ENCODE peak calls at places on chromosomes 11 and 22, in ten cellular contexts. M is coronary artery; J is activated T-helper 9 cell treated with anti-CD3 and anti-CD28 coated beads, Interleukin-2, amount 50 U/mL, for 16 hours; V is stimulated activated CD4-positive, alpha-beta T cell treated with anti-CD3 and anti-CD28 coated beads, Interleukin-1b, Interleukin-23, amount 100 ng/mL, for 24 hours; B is hepatic stellate cell; X is tibial artery; F is NCI-H1417; Q is ACHN; D is erythroblast; O is NCI-H1048. N is an unnamed sample.

GRCh38 chr22:23591203-23591791 is 11.2 kb upstream of the IGLL1 start:
- DNase-seq in O (no peak), X (no peak), V (peak), J (peak), D (peak), F (peak), B (peak), M (no peak), Q (peak), N (peak)

GRCh38 chr11:46291441-46292143 is 14.1 kb downstream of the CREB3L1 start:
- DNase-seq in B (peak), M (no peak), J (no peak), O (no peak), D (no peak), X (no peak), V (no peak), F (no peak), Q (peak), N (no peak)

GRCh38 chr11:117385906-117386305 is 58.3 kb downstream of the CEP164 start:
- DNase-seq in O (no peak), M (no peak), J (no peak), F (no peak), V (no peak), D (no peak), Q (no peak), B (no peak), X (peak), N (no peak)

GRCh38 chr11:75265851-75266531 is 25.4 kb downstream of the TPBGL start:
- DNase-seq in V (no peak), X (peak), B (no peak), D (no peak), J (no peak), M (peak), F (no peak), Q (no peak), O (no peak), N (no peak)

GRCh38 chr11:43269229-43269928 is 42.4 kb upstream of the API5 start:
- DNase-seq in X (no peak), J (no peak), O (no peak), F (peak), V (no peak), M (no peak), B (no peak), D (no peak), Q (no peak), N (no peak)

GRCh38 chr22:47059701-47060161 is 297.3 kb downstream of the TBC1D22A start:
- DNase-seq in Q (no peak), V (no peak), D (no peak), O (no peak), M (no peak), X (no peak), F (no peak), B (no peak), J (no peak), N (no peak)

GRCh38 chr11:116738975-116739374 is 33.8 kb downstream of the BUD13 start:
- DNase-seq in M (no peak), F (no peak), B (no peak), J (no peak), V (no peak), D (no peak), X (no peak), Q (no peak), O (no peak), N (no peak)

GRCh38 chr22:37794376-37794775 is 13.4 kb upstream of the GCAT start:
- DNase-seq in Q (no peak), O (no peak), J (no peak), D (no peak), M (no peak), X (no peak), V (no peak), F (no peak), B (no peak), N (no peak)

GRCh38 chr11:6353367-6353987 is 33.2 kb upstream of the CAVIN3 start:
- DNase-seq in D (peak), Q (peak), J (peak), F (peak), X (peak), V (peak), B (peak), O (peak), M (peak), N (no peak)

GRCh38 chr11:9626778-9627394 is 37.0 kb upstream of the SWAP70 start:
- DNase-seq in Q (no peak), F (no peak), B (no peak), D (no peak), X (no peak), M (peak), V (no peak), O (no peak), J (no peak), N (no peak)

GRCh38 chr11:73729594-73730206 is 31.2 kb downstream of the RAB6A start:
- DNase-seq in X (no peak), Q (peak), M (no peak), J (no peak), F (peak), V (no peak), D (peak), O (no peak), B (no peak), N (no peak)

GRCh38 chr11:75196426-75196825 is 44.1 kb upstream of the TPBGL start:
- DNase-seq in D (no peak), O (no peak), X (peak), Q (no peak), M (no peak), V (no peak), B (no peak), F (no peak), J (no peak), N (no peak)

GRCh38 chr11:131877246-131877645 is 506.8 kb downstream of the NTM start:
- DNase-seq in Q (no peak), J (no peak), D (no peak), X (no peak), F (no peak), B (no peak), V (no peak), M (no peak), O (no peak), N (no peak)

GRCh38 chr22:46007848-46008261 is 30.9 kb upstream of the WNT7B start:
- DNase-seq in D (no peak), J (no peak), M (peak), Q (peak), B (peak), O (no peak), V (no peak), X (peak), F (peak), N (no peak)

GRCh38 chr11:65133724-65134123 is 595 bp downstream of the SYVN1 start:
- DNase-seq in Q (no peak), F (no peak), B (no peak), X (peak), V (no peak), D (peak), M (peak), O (no peak), J (no peak), N (no peak)

GRCh38 chr11:112590778-112591177 is 330.1 kb upstream of the PLET1 start:
- DNase-seq in J (no peak), B (no peak), V (no peak), O (no peak), F (no peak), Q (no peak), X (no peak), D (no peak), M (no peak), N (no peak)

GRCh38 chr22:17366830-17367229 is 2.4 kb upstream of the CECR2 start:
- DNase-seq in F (no peak), B (no peak), O (no peak), J (no peak), D (no peak), V (no peak), Q (peak), X (no peak), M (no peak), N (no peak)

GRCh38 chr11:123246749-123247497 is 51.9 kb upstream of the CLMP start:
- DNase-seq in F (peak), J (peak), V (peak), X (peak), B (peak), M (no peak), D (peak), O (peak), Q (peak), N (peak)

GRCh38 chr11:111063711-111064110 is 181.8 kb upstream of the POU2AF2 start:
- DNase-seq in F (peak), J (no peak), D (no peak), V (no peak), X (no peak), M (no peak), Q (no peak), O (no peak), B (peak), N (no peak)

GRCh38 chr11:103499710-103500340 is 390.6 kb downstream of the DYNC2H1 start:
- DNase-seq in V (no peak), J (no peak), M (no peak), Q (no peak), B (no peak), X (no peak), O (no peak), D (no peak), F (no peak), N (no peak)

GRCh38 chr11:70281114-70281729 is 10.7 kb downstream of the PPFIA1 start:
- DNase-seq in F (no peak), M (no peak), J (no peak), X (no peak), O (no peak), V (no peak), D (no peak), B (peak), Q (no peak), N (no peak)

GRCh38 chr11:76910620-76911414 is 50.1 kb downstream of the ACER3 start:
- DNase-seq in F (no peak), O (no peak), B (no peak), D (peak), M (no peak), Q (no peak), V (no peak), J (no peak), X (peak), N (no peak)

GRCh38 chr11:62806611-62807121 is 1.4 kb upstream of the NXF1 start:
- DNase-seq in B (no peak), F (no peak), Q (no peak), O (no peak), V (no peak), M (no peak), D (no peak), J (no peak), X (no peak), N (no peak)

GRCh38 chr11:120184946-120185677 is 25.7 kb upstream of the OAF start:
- DNase-seq in O (no peak), Q (peak), J (no peak), F (no peak), D (no peak), B (no peak), M (peak), V (no peak), X (peak), N (no peak)

GRCh38 chr22:30273196-30273595 is 6.5 kb upstream of the OSM start:
- DNase-seq in V (no peak), Q (no peak), O (no peak), M (no peak), B (no peak), X (no peak), D (no peak), F (no peak), J (no peak), N (no peak)

GRCh38 chr11:65796726-65797601 is 10.1 kb downstream of the OVOL1 start:
- DNase-seq in M (no peak), F (no peak), V (no peak), D (no peak), Q (no peak), X (no peak), B (no peak), J (no peak), O (no peak), N (no peak)

GRCh38 chr22:36873614-36874308 is 13.0 kb downstream of the NCF4 start:
- DNase-seq in J (peak), D (peak), V (no peak), F (peak), M (peak), B (peak), Q (peak), O (no peak), X (no peak), N (no peak)

GRCh38 chr11:61480936-61481335 is 27.6 kb upstream of the LRRC10B start:
- DNase-seq in D (peak), J (no peak), F (peak), O (no peak), M (no peak), X (no peak), V (no peak), Q (no peak), B (no peak), N (no peak)

GRCh38 chr22:22171357-22172218 is 73.0 kb upstream of the VPREB1 start:
- DNase-seq in Q (peak), J (no peak), M (no peak), F (no peak), D (no peak), V (no peak), X (no peak), B (no peak), O (no peak), N (no peak)

GRCh38 chr22:48209473-48210271 is 1447.2 kb downstream of the TBC1D22A start:
- DNase-seq in O (no peak), B (no peak), M (no peak), Q (no peak), X (no peak), J (no peak), F (no peak), D (no peak), V (no peak), N (no peak)

GRCh38 chr22:29004647-29005371 is 56.8 kb downstream of the C22orf31 start:
- DNase-seq in X (no peak), M (no peak), O (no peak), Q (no peak), J (no peak), V (no peak), B (no peak), F (peak), D (no peak), N (no peak)

GRCh38 chr22:43118953-43119458 is 8.5 kb downstream of the BIK start:
- DNase-seq in B (no peak), J (no peak), O (no peak), F (no peak), Q (no peak), D (no peak), V (no peak), X (no peak), M (no peak), N (no peak)

GRCh38 chr22:30127749-30128166 is 47.5 kb downstream of the HORMAD2 start:
- DNase-seq in V (no peak), D (no peak), M (no peak), Q (no peak), J (no peak), O (no peak), B (peak), F (no peak), X (no peak), N (no peak)

GRCh38 chr11:16984229-16984628 is 30.0 kb downstream of the PLEKHA7 start:
- DNase-seq in O (no peak), D (no peak), J (no peak), Q (no peak), F (no peak), M (no peak), X (no peak), B (no peak), V (no peak), N (no peak)